ENCODE peak calls at places on chromosomes 11 and 22, in seven cellular contexts. L is PC-3, Z is HCT116, W is left ventricle myocardium inferior, P is K562, I is right atrium auricular region, D is SK-N-SH. T is an unnamed sample.

GRCh38 chr22:41092023-41092817 is at the start of gene EP300:
- DNase-seq in L (peak; percentile 65), Z (peak; percentile 40), W (peak; percentile 86), P (peak; percentile 87), I (peak; percentile 83), D (peak; percentile 72), T (peak; percentile 92)

GRCh38 chr11:93199616-93200015 is 1.8 kb upstream of the SLC36A4 start:
- DNase-seq in L (no peak), Z (no peak), W (no peak), P (no peak), I (no peak), D (no peak), T (no peak)

GRCh38 chr11:10651579-10652361 is 41.8 kb downstream of the IRAG1 start:
- DNase-seq in L (no peak), Z (peak; percentile 44), W (no peak), P (no peak), I (no peak), D (no peak), T (no peak)

GRCh38 chr22:31271485-31271884 is 20.8 kb downstream of the PIK3IP1 start:
- DNase-seq in L (no peak), Z (no peak), W (no peak), P (no peak), I (no peak), D (no peak), T (no peak)

GRCh38 chr11:44290206-44290605 is 19.7 kb downstream of the ALX4 start:
- DNase-seq in L (no peak), Z (no peak), W (no peak), P (no peak), I (no peak), D (no peak), T (no peak)

GRCh38 chr11:16001044-16001568 is 355.2 kb downstream of the SOX6 start:
- DNase-seq in L (no peak), Z (no peak), W (no peak), P (peak; percentile 6), I (no peak), D (no peak), T (no peak)

GRCh38 chr22:38111941-38112355 is 1.5 kb upstream of the BAIAP2L2 start:
- DNase-seq in L (no peak), Z (no peak), W (no peak), P (no peak), I (no peak), D (no peak), T (no peak)

GRCh38 chr11:125370561-125371389 is 125.3 kb downstream of the FEZ1 start:
- DNase-seq in L (no peak), Z (no peak), W (no peak), P (no peak), I (no peak), D (peak; percentile 89), T (no peak)

GRCh38 chr11:88377151-88377550 is 39.6 kb upstream of the CTSC start:
- DNase-seq in L (no peak), Z (no peak), W (no peak), P (no peak), I (no peak), D (no peak), T (no peak)

GRCh38 chr11:111523343-111523742 is 8.8 kb downstream of the HOATZ start:
- DNase-seq in L (peak; percentile 33), Z (no peak), W (no peak), P (no peak), I (no peak), D (no peak), T (no peak)

GRCh38 chr11:91194551-91194950 is 971.7 kb upstream of the CHORDC1 start:
- DNase-seq in L (no peak), Z (no peak), W (no peak), P (no peak), I (no peak), D (no peak), T (no peak)

GRCh38 chr11:28009383-28009782 is 98.6 kb downstream of the KIF18A start:
- DNase-seq in L (peak; percentile 59), Z (no peak), W (no peak), P (no peak), I (no peak), D (no peak), T (no peak)

GRCh38 chr11:128632151-128632791 is 44.9 kb upstream of the ETS1 start:
- DNase-seq in L (peak; percentile 80), Z (peak; percentile 19), W (no peak), P (no peak), I (peak; percentile 56), D (peak; percentile 67), T (no peak)

GRCh38 chr22:17706451-17706900 is 67.8 kb downstream of the BID start:
- DNase-seq in L (peak; percentile 83), Z (peak; percentile 54), W (no peak), P (peak; percentile 26), I (no peak), D (peak; percentile 33), T (no peak)

GRCh38 chr11:74641905-74642304 is 49.5 kb downstream of the POLD3 start:
- DNase-seq in L (no peak), Z (no peak), W (no peak), P (peak; percentile 36), I (no peak), D (no peak), T (no peak)

GRCh38 chr11:130847517-130847916 is 68.8 kb downstream of the SNX19 start:
- DNase-seq in L (peak; percentile 99), Z (peak; percentile 46), W (no peak), P (no peak), I (no peak), D (no peak), T (no peak)

GRCh38 chr22:36733271-36733670 is 29.7 kb upstream of the CACNG2 start:
- DNase-seq in L (no peak), Z (no peak), W (no peak), P (no peak), I (no peak), D (no peak), T (no peak)

GRCh38 chr11:13928566-13929251 is 33.8 kb upstream of the SPON1 start:
- DNase-seq in L (peak; percentile 63), Z (no peak), W (no peak), P (peak; percentile 73), I (no peak), D (no peak), T (no peak)

GRCh38 chr11:66017354-66017753 is 5.5 kb downstream of the CST6 start:
- DNase-seq in L (no peak), Z (no peak), W (no peak), P (peak; percentile 50), I (no peak), D (no peak), T (no peak)

GRCh38 chr11:63212742-63213141 is 30.7 kb downstream of the SLC22A25 start:
- DNase-seq in L (peak; percentile 70), Z (peak; percentile 10), W (no peak), P (peak; percentile 41), I (no peak), D (peak; percentile 23), T (no peak)

GRCh38 chr11:78030429-78031325 is 7.6 kb upstream of the KCTD14 start:
- DNase-seq in L (peak; percentile 85), Z (no peak), W (peak; percentile 55), P (no peak), I (no peak), D (peak; percentile 91), T (no peak)

GRCh38 chr11:71323876-71324526 is 71.6 kb upstream of the SHANK2 start:
- DNase-seq in L (no peak), Z (no peak), W (no peak), P (no peak), I (no peak), D (no peak), T (no peak)

GRCh38 chr11:128731041-128731663 is 37.3 kb downstream of the FLI1 start:
- DNase-seq in L (peak; percentile 27), Z (no peak), W (no peak), P (no peak), I (no peak), D (no peak), T (no peak)

GRCh38 chr11:113506893-113507292 is 31.7 kb upstream of the DRD2 start:
- DNase-seq in L (no peak), Z (no peak), W (no peak), P (no peak), I (no peak), D (no peak), T (no peak)

GRCh38 chr11:34238533-34238932 is 119.3 kb downstream of the ABTB2 start:
- DNase-seq in L (no peak), Z (no peak), W (no peak), P (no peak), I (no peak), D (no peak), T (no peak)
- H3K4me1 ChIP-seq in L (peaks cover 29% of the 10 kb centered on the region), Z (peaks cover 58% of the 10 kb centered on the region), W (peaks cover 14% of the 10 kb centered on the region), P (peaks cover 28% of the 10 kb centered on the region), I (peaks cover 30% of the 10 kb centered on the region), D (peaks cover 14% of the 10 kb centered on the region), T (peaks cover 9% of the 10 kb centered on the region)

DNA sequence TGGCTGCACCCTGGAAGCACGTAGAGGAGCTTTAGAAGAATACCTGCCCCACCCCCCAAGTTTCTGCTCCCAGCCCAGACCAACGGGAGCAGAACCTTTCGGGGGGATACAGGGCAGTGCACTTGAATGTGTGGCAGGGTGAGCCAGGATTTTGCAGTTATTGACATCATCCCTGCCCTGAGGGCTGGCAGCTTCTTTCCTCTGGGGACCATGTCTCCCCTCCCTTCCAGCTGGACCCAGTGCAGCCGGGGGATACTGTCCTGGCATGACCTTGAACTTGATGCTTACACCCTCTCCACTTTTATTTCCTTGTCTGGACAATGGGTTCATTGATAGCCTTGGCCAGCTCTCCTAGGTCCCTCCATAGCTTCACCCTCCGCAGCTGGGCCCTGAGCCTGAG is 4.1 kb upstream of the CABP7 start:
- DNase-seq in L (no peak), Z (no peak), W (no peak), P (no peak), I (no peak), D (no peak), T (no peak)
- H3K4me1 ChIP-seq in L (no peaks in the 10 kb centered on the region), Z (no peaks in the 10 kb centered on the region), W (peaks cover 9% of the 10 kb centered on the region), P (peaks cover 12% of the 10 kb centered on the region), I (peaks cover 5% of the 10 kb centered on the region), D (no peaks in the 10 kb centered on the region), T (no peaks in the 10 kb centered on the region)

GRCh38 chr11:17791144-17791543 is 56.6 kb downstream of the KCNC1 start:
- DNase-seq in L (no peak), Z (no peak), W (no peak), P (no peak), I (no peak), D (no peak), T (no peak)
- H3K4me1 ChIP-seq in L (peaks cover 30% of the 10 kb centered on the region), Z (peaks cover 8% of the 10 kb centered on the region), W (no peaks in the 10 kb centered on the region), P (no peaks in the 10 kb centered on the region), I (no peaks in the 10 kb centered on the region), D (no peaks in the 10 kb centered on the region), T (no peaks in the 10 kb centered on the region)

DNA sequence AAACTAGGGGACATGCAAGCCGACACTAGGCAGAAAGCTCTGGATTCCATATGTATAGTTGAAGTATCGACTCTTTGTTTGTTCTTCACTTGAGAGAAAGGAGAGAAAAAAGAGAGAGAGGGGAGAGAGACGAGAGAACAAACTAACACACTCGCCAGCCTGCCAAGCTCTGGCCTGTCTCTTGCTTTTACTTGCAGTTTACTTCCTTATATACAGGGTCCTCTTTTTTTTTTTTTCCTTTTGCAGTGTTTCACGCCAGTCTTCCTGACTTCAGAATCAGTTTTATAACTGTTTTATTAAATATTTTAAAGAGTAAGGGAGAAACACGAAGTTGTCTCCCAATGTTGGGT is 19.9 kb downstream of the TEAD1 start:
- DNase-seq in L (no peak), Z (no peak), W (no peak), P (no peak), I (no peak), D (no peak), T (no peak)
- H3K4me1 ChIP-seq in L (peaks cover 77% of the 10 kb centered on the region), Z (peaks cover 91% of the 10 kb centered on the region), W (peaks cover 93% of the 10 kb centered on the region), P (peaks cover 6% of the 10 kb centered on the region), I (peaks cover 75% of the 10 kb centered on the region), D (peaks cover 74% of the 10 kb centered on the region), T (peaks cover 5% of the 10 kb centered on the region)

T was measured in CD8-positive, alpha-beta T cell.